ENCODE peak calls at places on chromosomes 12 and 14, in seven cellular contexts. One of them, this sample, is unnamed.
A peak's percentile ranks its signal among the peaks of the same experiment; 100 is the strongest.

GRCh38 chr12:52522346-52523011 is 2.3 kb upstream of the KRT5 start:
- DNase-seq in HCT116: peak; percentile 27
- DNase-seq in GM12878: no peak
- DNase-seq in Panc1: no peak
- DNase-seq in K562: no peak
- DNase-seq in H1: no peak
- DNase-seq in HepG2: no peak
- DNase-seq in this sample: no peak

GRCh38 chr12:3885179-3886094 is 12.2 kb upstream of the PARP11 start:
- DNase-seq in K562: peak; percentile 7
- DNase-seq in HepG2: peak; percentile 36
- DNase-seq in GM12878: no peak
- DNase-seq in HCT116: peak; percentile 8
- DNase-seq in Panc1: peak; percentile 20
- DNase-seq in H1: no peak
- DNase-seq in this sample: peak; percentile 30

GRCh38 chr14:72332054-72332453 is 399.8 kb downstream of the RGS6 start:
- DNase-seq in GM12878: no peak
- DNase-seq in K562: no peak
- DNase-seq in Panc1: no peak
- DNase-seq in HepG2: no peak
- DNase-seq in HCT116: no peak
- DNase-seq in H1: no peak
- DNase-seq in this sample: no peak

GRCh38 chr12:14307004-14307403 is 58.5 kb upstream of the ATF7IP start:
- DNase-seq in Panc1: no peak
- DNase-seq in GM12878: no peak
- DNase-seq in K562: no peak
- DNase-seq in HCT116: no peak
- DNase-seq in HepG2: no peak
- DNase-seq in H1: no peak
- DNase-seq in this sample: no peak

GRCh38 chr12:110661337-110661972 is 27.5 kb downstream of the HVCN1 start:
- DNase-seq in HCT116: no peak
- DNase-seq in K562: no peak
- DNase-seq in H1: no peak
- DNase-seq in HepG2: no peak
- DNase-seq in Panc1: no peak
- DNase-seq in GM12878: peak; percentile 92
- DNase-seq in this sample: no peak

GRCh38 chr12:103348935-103349334 is 146.8 kb downstream of the C12orf42 start:
- DNase-seq in GM12878: no peak
- DNase-seq in HCT116: no peak
- DNase-seq in K562: no peak
- DNase-seq in HepG2: no peak
- DNase-seq in Panc1: no peak
- DNase-seq in H1: no peak
- DNase-seq in this sample: no peak

GRCh38 chr12:108799528-108800243 is 57.7 kb downstream of the SSH1 start:
- DNase-seq in Panc1: no peak
- DNase-seq in H1: no peak
- DNase-seq in GM12878: no peak
- DNase-seq in K562: no peak
- DNase-seq in HCT116: no peak
- DNase-seq in HepG2: no peak
- DNase-seq in this sample: no peak

GRCh38 chr12:72677187-72677586 is 405.0 kb downstream of the TRHDE start:
- DNase-seq in Panc1: no peak
- DNase-seq in H1: no peak
- DNase-seq in HCT116: no peak
- DNase-seq in K562: no peak
- DNase-seq in HepG2: no peak
- DNase-seq in GM12878: no peak
- DNase-seq in this sample: no peak

GRCh38 chr14:34971381-34971780 is 11.4 kb upstream of the SRP54 start:
- DNase-seq in H1: no peak
- DNase-seq in HCT116: no peak
- DNase-seq in K562: no peak
- DNase-seq in Panc1: peak; percentile 12
- DNase-seq in GM12878: no peak
- DNase-seq in HepG2: no peak
- DNase-seq in this sample: no peak

GRCh38 chr12:14716848-14717444 is 20.5 kb upstream of the GUCY2C start:
- DNase-seq in H1: no peak
- DNase-seq in HepG2: peak; percentile 52
- DNase-seq in HCT116: peak; percentile 13
- DNase-seq in GM12878: no peak
- DNase-seq in Panc1: no peak
- DNase-seq in K562: peak; percentile 27
- DNase-seq in this sample: peak; percentile 44

GRCh38 chr12:71972441-71973074 is 33.9 kb downstream of the TPH2 start:
- DNase-seq in K562: peak; percentile 12
- DNase-seq in H1: no peak
- DNase-seq in HCT116: no peak
- DNase-seq in Panc1: no peak
- DNase-seq in HepG2: no peak
- DNase-seq in GM12878: no peak
- DNase-seq in this sample: no peak

GRCh38 chr12:42652048-42652447 is 62.5 kb upstream of the PRICKLE1 start:
- DNase-seq in HepG2: no peak
- DNase-seq in Panc1: no peak
- DNase-seq in GM12878: no peak
- DNase-seq in H1: no peak
- DNase-seq in HCT116: no peak
- DNase-seq in K562: no peak
- DNase-seq in this sample: no peak
- H3K4me1 ChIP-seq in HepG2: no peaks in the 10 kb centered on the region
- H3K4me1 ChIP-seq in Panc1: peaks cover 3% of the 10 kb centered on the region
- H3K4me1 ChIP-seq in GM12878: no peaks in the 10 kb centered on the region
- H3K4me1 ChIP-seq in H1: no peaks in the 10 kb centered on the region
- H3K4me1 ChIP-seq in HCT116: no peaks in the 10 kb centered on the region
- H3K4me1 ChIP-seq in K562: no peaks in the 10 kb centered on the region
- H3K4me1 ChIP-seq in this sample: no peaks in the 10 kb centered on the region

GRCh38 chr14:23481992-23482813 is 12.7 kb downstream of the NGDN start:
- DNase-seq in GM12878: no peak
- DNase-seq in HepG2: no peak
- DNase-seq in K562: no peak
- DNase-seq in Panc1: no peak
- DNase-seq in H1: no peak
- DNase-seq in HCT116: no peak
- DNase-seq in this sample: peak; percentile 15
- TF ChIP-seq SIN3A in GM12878: no peak
- TF ChIP-seq SIN3A in HepG2: no peak
- TF ChIP-seq SIN3A in K562: no peak
- TF ChIP-seq SIN3A in Panc1: no peak
- TF ChIP-seq SIN3A in H1: no peak
- TF ChIP-seq SIN3A in HCT116: no peak
- TF ChIP-seq SIN3A in this sample: no peak

GRCh38 chr14:102672410-102672960 is 80.0 kb downstream of the RCOR1 start:
- DNase-seq in K562: no peak
- DNase-seq in Panc1: no peak
- DNase-seq in H1: no peak
- DNase-seq in GM12878: no peak
- DNase-seq in HCT116: no peak
- DNase-seq in HepG2: no peak
- DNase-seq in this sample: no peak
- H3K4me1 ChIP-seq in K562: no peaks in the 10 kb centered on the region
- H3K4me1 ChIP-seq in Panc1: no peaks in the 10 kb centered on the region
- H3K4me1 ChIP-seq in H1: no peaks in the 10 kb centered on the region
- H3K4me1 ChIP-seq in GM12878: peaks cover 17% of the 10 kb centered on the region
- H3K4me1 ChIP-seq in HCT116: peaks cover 21% of the 10 kb centered on the region
- H3K4me1 ChIP-seq in HepG2: peaks cover 18% of the 10 kb centered on the region
- H3K4me1 ChIP-seq in this sample: no peaks in the 10 kb centered on the region

GRCh38 chr14:102574840-102575478 is 17.5 kb upstream of the RCOR1 start:
- DNase-seq in Panc1: no peak
- DNase-seq in GM12878: no peak
- DNase-seq in H1: no peak
- DNase-seq in HepG2: peak; percentile 82
- DNase-seq in K562: no peak
- DNase-seq in HCT116: no peak
- DNase-seq in this sample: no peak
- TF ChIP-seq SIN3A in Panc1: no peak
- TF ChIP-seq SIN3A in GM12878: no peak
- TF ChIP-seq SIN3A in H1: no peak
- TF ChIP-seq SIN3A in HepG2: no peak
- TF ChIP-seq SIN3A in K562: no peak
- TF ChIP-seq SIN3A in HCT116: no peak
- TF ChIP-seq SIN3A in this sample: no peak